ENCODE peak calls at places on chromosomes 3 and 15, in five cellular contexts. R is uterus; G is PC-3; Z is CD4-positive, CD25-positive, alpha-beta regulatory T cell; I is body of pancreas. W is an unnamed sample.

GRCh38 chr3:149235599-149236424 is 14.2 kb upstream of the CP start:
- DNase-seq in Z (no peak), R (no peak), G (no peak), I (no peak), W (no peak)

GRCh38 chr15:99545605-99546004 is 20.2 kb upstream of the MEF2A start:
- DNase-seq in I (no peak), Z (no peak), R (no peak), G (no peak), W (no peak)

GRCh38 chr3:141280690-141281089 is 49.1 kb downstream of the PXYLP1 start:
- DNase-seq in Z (no peak), R (no peak), G (peak; percentile 28), I (no peak), W (no peak)

GRCh38 chr3:126541628-126542339 is 16.9 kb downstream of the C3orf22 start:
- DNase-seq in R (no peak), I (no peak), G (no peak), Z (no peak), W (no peak)

GRCh38 chr3:108780235-108780634 is 23.0 kb upstream of the RETNLB start:
- DNase-seq in R (no peak), I (no peak), Z (peak; percentile 58), G (no peak), W (no peak)

GRCh38 chr3:16090013-16090412 is 84.5 kb upstream of the GALNT15 start:
- DNase-seq in G (peak; percentile 98), Z (no peak), R (no peak), I (peak; percentile 45), W (no peak)

GRCh38 chr3:14509796-14510100 is 30.4 kb downstream of the GRIP2 start:
- DNase-seq in I (no peak), G (no peak), Z (no peak), R (peak; percentile 11), W (no peak)

GRCh38 chr3:195159819-195160175 is 111.2 kb downstream of the XXYLT1 start:
- DNase-seq in Z (no peak), G (peak; percentile 19), R (no peak), I (no peak), W (no peak)

GRCh38 chr3:46163551-46163981 is 44.5 kb downstream of the CCR1 start:
- DNase-seq in Z (no peak), R (no peak), I (no peak), G (peak; percentile 89), W (no peak)

GRCh38 chr3:127822836-127823589 is 698 bp upstream of the MGLL start:
- DNase-seq in R (no peak), I (peak; percentile 23), Z (no peak), G (peak; percentile 29), W (peak; percentile 25)

GRCh38 chr3:58116161-58116955 is 94.4 kb downstream of the DNASE1L3 start:
- DNase-seq in Z (peak; percentile 95), G (no peak), R (no peak), I (no peak), W (no peak)

GRCh38 chr3:181715601-181716340 is 4.0 kb downstream of the SOX2 start:
- DNase-seq in Z (no peak), I (no peak), G (no peak), R (no peak), W (no peak)

GRCh38 chr15:101503296-101503599 is 13.7 kb upstream of the PCSK6 start:
- DNase-seq in I (no peak), G (no peak), Z (no peak), R (no peak), W (no peak)

GRCh38 chr3:46104706-46105105 is 77.4 kb upstream of the XCR1 start:
- DNase-seq in R (no peak), I (no peak), Z (no peak), G (no peak), W (no peak)

GRCh38 chr3:72193768-72194463 is 409.0 kb upstream of the PROK2 start:
- DNase-seq in R (no peak), Z (no peak), G (no peak), I (no peak), W (no peak)

GRCh38 chr3:100151024-100151707 is 36.9 kb upstream of the FILIP1L start:
- DNase-seq in G (no peak), Z (no peak), I (no peak), R (no peak), W (no peak)

GRCh38 chr15:26460165-26460564 is 312.7 kb downstream of the GABRB3 start:
- DNase-seq in R (no peak), Z (no peak), G (no peak), I (no peak), W (no peak)

GRCh38 chr15:26453914-26454313 is 319.0 kb downstream of the GABRB3 start:
- DNase-seq in Z (no peak), I (no peak), R (no peak), G (no peak), W (no peak)

GRCh38 chr15:26451995-26452394 is 320.9 kb downstream of the GABRB3 start:
- DNase-seq in R (no peak), I (no peak), Z (no peak), G (no peak), W (no peak)

GRCh38 chr15:26455828-26456227 is 317.0 kb downstream of the GABRB3 start:
- DNase-seq in G (no peak), I (no peak), R (no peak), Z (no peak), W (no peak)
- H3K4me1 ChIP-seq in G (no peaks in the 10 kb centered on the region), I (no peaks in the 10 kb centered on the region), R (no peaks in the 10 kb centered on the region), Z (no peaks in the 10 kb centered on the region), W (no peaks in the 10 kb centered on the region)

GRCh38 chr15:56495050-56495449 is 30.1 kb upstream of the MNS1 start:
- DNase-seq in R (no peak), Z (no peak), I (no peak), G (peak; percentile 27), W (no peak)

GRCh38 chr15:56492786-56493555 is 28.0 kb upstream of the MNS1 start:
- DNase-seq in I (no peak), R (no peak), Z (peak; percentile 42), G (no peak), W (no peak)

GRCh38 chr15:56491110-56491722 is 26.3 kb upstream of the MNS1 start:
- DNase-seq in R (peak; percentile 62), Z (peak; percentile 79), I (peak; percentile 70), G (peak; percentile 79), W (peak; percentile 71)

DNA sequence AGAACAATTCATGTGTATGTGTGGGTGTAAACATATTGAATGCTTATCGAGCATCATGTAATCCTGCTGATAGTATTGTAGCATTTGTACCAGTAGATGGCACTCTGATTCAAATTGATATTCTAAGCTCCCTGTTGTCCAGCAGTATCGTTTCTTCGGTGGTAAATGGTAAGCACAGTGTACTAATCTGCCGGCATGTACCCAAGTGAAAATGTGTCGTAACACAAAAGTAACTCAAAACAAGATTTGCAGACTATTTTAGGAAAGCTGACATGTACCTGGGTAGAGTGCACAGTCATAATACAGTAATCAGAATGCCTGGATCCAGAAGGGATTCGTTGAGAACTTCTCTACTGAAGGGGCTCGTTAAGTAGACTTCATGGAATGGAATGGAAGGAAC is 31.7 kb upstream of the MNS1 start:
- DNase-seq in G (peak; percentile 73), I (peak; percentile 57), Z (peak; percentile 68), R (peak; percentile 22), W (no peak)
- H3K27ac ChIP-seq in G (no peak overlapping the region), I (no peak overlapping the region), Z (no peak overlapping the region), R (no peak overlapping the region), W (no peak overlapping the region)

DNA sequence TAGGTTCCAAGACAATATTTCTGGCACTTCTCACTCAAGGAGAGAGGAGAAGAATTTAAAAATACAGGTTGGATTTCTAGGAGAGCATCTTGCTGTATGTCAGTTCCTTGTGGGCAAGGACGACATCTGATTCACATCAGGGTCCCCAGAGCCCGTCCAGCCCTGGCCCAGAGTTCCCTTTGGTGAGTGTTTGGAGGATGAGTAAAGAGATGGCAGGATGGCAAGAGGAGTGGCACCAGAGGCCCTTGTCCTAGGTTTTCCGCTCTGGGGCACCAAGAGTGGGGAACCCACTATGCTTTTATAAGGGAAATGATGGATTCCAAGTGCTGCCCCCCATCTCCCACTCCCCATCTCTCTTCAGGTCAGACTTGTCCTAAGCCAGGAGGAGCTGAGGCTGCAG is 181.8 kb downstream of the TBC1D2B start:
- DNase-seq in G (no peak), R (no peak), I (no peak), Z (no peak), W (no peak)
- H3K4me1 ChIP-seq in G (no peaks in the 10 kb centered on the region), R (no peaks in the 10 kb centered on the region), I (no peaks in the 10 kb centered on the region), Z (no peaks in the 10 kb centered on the region), W (no peaks in the 10 kb centered on the region)

DNA sequence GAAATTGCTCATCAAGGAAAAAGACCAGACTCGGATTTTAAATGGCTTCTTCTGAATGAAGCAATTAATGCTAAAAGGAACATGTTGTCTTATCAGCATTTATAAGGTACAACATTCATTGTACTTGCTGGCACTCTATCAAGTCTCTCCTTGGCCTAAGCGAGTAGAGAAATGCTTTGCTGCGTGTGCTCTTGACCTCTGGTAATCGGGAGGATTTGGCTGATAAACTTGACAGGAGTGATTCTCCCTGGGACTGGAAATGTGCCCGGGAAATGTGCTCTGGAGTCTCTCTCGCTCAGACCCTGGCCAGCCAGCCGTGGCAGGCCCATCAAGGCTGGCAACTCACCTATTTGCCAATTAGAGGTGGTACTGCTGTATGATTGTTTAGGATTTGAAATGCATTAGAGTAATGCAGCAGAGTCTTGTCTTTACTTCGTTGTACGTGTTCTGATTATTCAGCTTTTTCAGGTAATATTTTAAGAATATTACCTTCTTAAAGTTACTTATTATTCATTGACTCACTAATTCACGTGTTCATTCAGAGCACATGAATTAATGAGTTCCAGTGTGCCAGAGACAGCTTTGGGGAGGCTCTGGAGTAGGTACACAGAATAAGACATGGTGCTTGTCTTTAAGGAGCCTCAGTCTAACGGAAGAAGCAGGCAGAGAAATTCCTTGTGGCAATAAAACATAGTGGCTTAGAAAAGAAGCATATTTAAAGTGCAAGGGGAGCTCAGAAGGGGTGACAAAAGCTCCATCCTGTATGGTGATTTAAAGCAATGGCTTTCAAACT is 48.0 kb upstream of the TPRG1 start:
- DNase-seq in Z (no peak), I (peak; percentile 23), G (no peak), R (peak; percentile 88), W (no peak)
- H3K27ac ChIP-seq in Z (no peak overlapping the region), I (peak overlapping the region; percentile 33), G (no peak overlapping the region), R (peak overlapping the region; percentile 87), W (peak overlapping the region; percentile 74)

GRCh38 chr15:71808311-71809020 is 1.9 kb upstream of the NR2E3 start:
- DNase-seq in G (no peak), I (no peak), R (no peak), Z (no peak), W (no peak)
- H3K4me1 ChIP-seq in G (peaks cover 11% of the 10 kb centered on the region), I (peaks cover 13% of the 10 kb centered on the region), R (no peaks in the 10 kb centered on the region), Z (no peaks in the 10 kb centered on the region), W (no peaks in the 10 kb centered on the region)

DNA sequence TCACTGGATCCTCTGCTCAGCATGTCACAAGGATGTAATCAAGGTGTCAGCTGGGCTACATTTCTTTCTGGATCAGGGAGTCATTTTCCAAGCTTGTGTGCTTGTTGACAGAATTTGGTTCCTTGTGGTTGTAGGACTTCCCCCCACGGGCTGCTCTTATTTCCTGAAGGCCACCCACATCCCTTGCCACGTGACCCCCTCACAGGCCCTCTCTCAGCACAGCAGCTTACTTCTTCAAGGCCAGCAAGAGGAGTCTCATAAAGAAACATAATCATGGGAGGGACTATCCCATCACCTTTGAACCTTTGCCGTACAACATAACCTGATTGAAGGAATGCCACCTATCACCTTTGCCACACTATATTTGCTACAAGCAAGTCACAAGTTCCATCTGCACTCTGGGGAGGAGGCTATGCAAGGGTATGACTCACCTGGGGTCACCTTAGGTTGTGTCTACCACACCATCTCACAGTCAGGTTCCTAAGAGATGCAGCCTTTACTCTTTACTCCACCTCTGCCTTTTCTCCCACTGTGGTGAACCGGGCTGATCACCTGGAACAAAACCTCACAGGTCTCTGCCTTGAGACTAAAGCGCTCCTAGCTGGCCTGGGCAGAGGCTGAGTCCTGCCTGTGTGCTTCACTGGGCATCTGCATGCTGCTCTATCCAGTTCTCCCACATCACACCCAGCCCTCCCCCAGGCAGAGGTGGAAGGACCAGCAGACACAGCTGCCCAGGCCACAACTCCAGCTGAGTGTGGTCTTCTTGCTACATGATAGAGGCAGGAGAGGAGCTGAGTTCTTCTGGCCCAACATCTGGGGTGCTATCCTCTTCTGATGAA is 13.5 kb downstream of the RAB6B start:
- DNase-seq in I (no peak), Z (peak; percentile 23), G (peak; percentile 8), R (no peak), W (no peak)
- H3K27ac ChIP-seq in I (no peak overlapping the region), Z (no peak overlapping the region), G (no peak overlapping the region), R (no peak overlapping the region), W (no peak overlapping the region)